ENCODE peak calls at places on chromosomes 2 and 18, in ten cellular contexts. O, F, C, N, T, Q, M, U, L and H are unnamed samples.

GRCh38 chr2:105118960-105119359 is 81.1 kb downstream of the MRPS9 start:
- DNase-seq in O (no peak), F (no peak), C (no peak), N (no peak), T (peak; percentile 6), Q (no peak), M (no peak), U (no peak), L (no peak), H (no peak)

GRCh38 chr2:200757414-200757813 is 54.3 kb upstream of the BZW1 start:
- DNase-seq in O (no peak), F (no peak), C (no peak), N (no peak), T (no peak), Q (no peak), M (no peak), U (no peak), L (no peak), H (no peak)

GRCh38 chr2:155830817-155831579 is 501.5 kb downstream of the NR4A2 start:
- DNase-seq in O (no peak), F (no peak), C (no peak), N (no peak), T (no peak), Q (no peak), M (no peak), U (peak; percentile 4), L (no peak), H (no peak)

GRCh38 chr2:25078171-25079049 is 36.5 kb downstream of the EFR3B start:
- DNase-seq in O (peak; percentile 91), F (peak; percentile 79), C (no peak), N (peak; percentile 35), T (peak; percentile 73), Q (peak; percentile 72), M (no peak), U (peak; percentile 91), L (no peak), H (no peak)

GRCh38 chr2:75602724-75603342 is 42.1 kb upstream of the EVA1A start:
- DNase-seq in O (peak; percentile 88), F (peak; percentile 84), C (no peak), N (no peak), T (no peak), Q (peak; percentile 92), M (no peak), U (peak; percentile 88), L (no peak), H (no peak)

GRCh38 chr18:7358989-7359726 is 128.3 kb downstream of the LRRC30 start:
- DNase-seq in O (no peak), F (no peak), C (no peak), N (no peak), T (peak; percentile 5), Q (no peak), M (no peak), U (no peak), L (no peak), H (no peak)

GRCh38 chr2:153823880-153824279 is 47.8 kb upstream of the GALNT13 start:
- DNase-seq in O (no peak), F (no peak), C (no peak), N (no peak), T (no peak), Q (no peak), M (no peak), U (peak; percentile 0), L (no peak), H (no peak)

GRCh38 chr2:240713071-240713927 is 21.6 kb downstream of the AQP12A start:
- DNase-seq in O (no peak), F (no peak), C (peak; percentile 35), N (no peak), T (no peak), Q (no peak), M (no peak), U (no peak), L (no peak), H (no peak)

GRCh38 chr2:96072746-96073145 is 38.0 kb upstream of the GPAT2 start:
- DNase-seq in O (no peak), F (no peak), C (no peak), N (no peak), T (peak; percentile 97), Q (no peak), M (no peak), U (no peak), L (no peak), H (no peak)

GRCh38 chr2:46521215-46521683 is 41.9 kb downstream of the TMEM247 start:
- DNase-seq in O (peak; percentile 84), F (no peak), C (no peak), N (peak; percentile 57), T (peak; percentile 15), Q (peak; percentile 28), M (peak; percentile 29), U (peak; percentile 54), L (no peak), H (no peak)

GRCh38 chr18:54043484-54044256 is 180.8 kb downstream of the MBD2 start:
- DNase-seq in O (no peak), F (no peak), C (no peak), N (no peak), T (no peak), Q (no peak), M (no peak), U (no peak), L (no peak), H (no peak)

GRCh38 chr2:30738141-30738911 is 68.9 kb downstream of the CAPN13 start:
- DNase-seq in O (no peak), F (no peak), C (no peak), N (no peak), T (no peak), Q (no peak), M (no peak), U (no peak), L (no peak), H (no peak)

GRCh38 chr18:9750112-9750511 is 42.0 kb downstream of the RAB31 start:
- DNase-seq in O (no peak), F (no peak), C (no peak), N (no peak), T (no peak), Q (no peak), M (no peak), U (no peak), L (no peak), H (no peak)

GRCh38 chr2:237743561-237744269 is 54.9 kb upstream of the RBM44 start:
- DNase-seq in O (peak; percentile 63), F (peak; percentile 30), C (no peak), N (peak; percentile 33), T (no peak), Q (peak; percentile 14), M (no peak), U (no peak), L (no peak), H (no peak)
- TF ChIP-seq CTCF in O (peak; percentile 33), F (peak; percentile 9), C (no peak), N (peak; percentile 24), T (no peak), Q (peak; percentile 69), M (no peak), U (peak; percentile 41), L (no peak), H (no peak)

GRCh38 chr2:64888591-64889309 is 100.4 kb upstream of the SLC1A4 start:
- DNase-seq in O (peak; percentile 55), F (peak; percentile 83), C (no peak), N (no peak), T (peak; percentile 7), Q (peak; percentile 52), M (no peak), U (peak; percentile 49), L (no peak), H (no peak)
- TF ChIP-seq CTCF in O (peak; percentile 60), F (peak; percentile 28), C (no peak), N (no peak), T (peak; percentile 20), Q (peak; percentile 66), M (no peak), U (peak; percentile 53), L (no peak), H (no peak)

GRCh38 chr2:23199115-23199918 is 185.7 kb upstream of the KLHL29 start:
- DNase-seq in O (peak; percentile 38), F (no peak), C (no peak), N (no peak), T (no peak), Q (peak; percentile 41), M (peak; percentile 42), U (no peak), L (no peak), H (no peak)
- TF ChIP-seq CTCF in O (peak; percentile 61), F (peak; percentile 60), C (no peak), N (peak; percentile 46), T (peak; percentile 7), Q (peak; percentile 90), M (peak; percentile 68), U (peak; percentile 23), L (peak; percentile 11), H (peak; percentile 45)

DNA sequence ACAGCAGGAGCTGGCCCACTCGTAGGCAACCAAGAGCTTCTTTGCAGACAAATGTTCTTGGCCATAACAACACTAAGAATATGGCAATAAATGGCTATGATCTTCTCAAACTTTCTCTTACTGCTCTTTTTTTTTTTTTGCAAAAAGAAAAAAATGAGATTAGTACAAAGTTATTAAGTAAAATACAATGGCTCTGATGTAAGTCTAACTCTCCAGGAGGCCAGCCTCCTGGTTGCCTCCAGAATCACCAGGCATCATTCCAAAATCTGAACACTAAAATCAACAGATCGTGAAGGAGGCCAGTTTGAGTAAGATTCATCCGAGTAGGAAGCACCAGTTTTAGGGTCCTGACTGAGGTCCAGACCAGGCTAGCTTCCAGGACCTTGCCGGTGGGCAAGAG is 20.8 kb upstream of the FIGN start:
- DNase-seq in O (no peak), F (no peak), C (no peak), N (no peak), T (no peak), Q (no peak), M (no peak), U (no peak), L (no peak), H (no peak)
- TF ChIP-seq CTCF in O (no peak), F (no peak), C (no peak), N (no peak), T (no peak), Q (no peak), M (no peak), U (no peak), L (no peak), H (no peak)

DNA sequence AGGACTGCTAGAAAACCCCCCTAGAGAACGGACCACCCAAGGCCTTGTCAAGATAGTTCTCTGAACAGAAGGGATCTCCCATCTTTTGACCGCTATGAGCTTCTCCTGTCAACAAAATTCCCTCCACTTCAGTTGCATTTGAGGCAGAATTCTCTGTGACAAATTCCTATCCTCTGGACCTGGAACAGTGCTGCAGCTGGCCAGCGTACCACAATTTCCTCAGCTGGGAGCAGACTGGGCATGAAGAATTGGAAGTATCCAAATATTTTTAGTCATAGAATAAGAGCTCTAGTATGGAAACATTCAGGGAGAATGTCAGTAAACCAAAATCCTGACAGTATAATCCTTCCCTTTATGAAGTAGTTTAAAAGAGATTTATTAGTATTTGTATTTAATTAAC is 147.1 kb upstream of the BOD1L2 start:
- DNase-seq in O (no peak), F (no peak), C (no peak), N (no peak), T (no peak), Q (no peak), M (no peak), U (no peak), L (no peak), H (no peak)
- TF ChIP-seq CTCF in O (no peak), F (no peak), C (no peak), N (no peak), T (no peak), Q (no peak), M (no peak), U (no peak), L (no peak), H (no peak)